ENCODE peak calls at places on chromosome 11, in seven cellular contexts. W is fibroblast of pulmonary artery, T is right lobe of liver, R is ecto neural progenitor cell, X is endothelial cell, O is heart left ventricle, E is HT-29. N is an unnamed sample.

GRCh38 chr11:36458129-36458918 is 51.7 kb downstream of the TRAF6 start:
- DNase-seq in W (no peak), T (no peak), R (no peak), X (no peak), O (no peak), E (no peak), N (no peak)

GRCh38 chr11:77353131-77353530 is 51.6 kb upstream of the GDPD4 start:
- DNase-seq in W (no peak), T (no peak), R (no peak), X (no peak), O (no peak), E (no peak), N (no peak)

GRCh38 chr11:92929168-92930053 is 40.0 kb upstream of the MTNR1B start:
- DNase-seq in W (no peak), T (no peak), R (no peak), X (no peak), O (no peak), E (no peak), N (no peak)

GRCh38 chr11:65487467-65488272 is 11.2 kb upstream of the MALAT1 start:
- DNase-seq in W (peak; percentile 100), T (peak; percentile 96), R (peak; percentile 99), X (peak; percentile 94), O (peak; percentile 99), E (peak; percentile 100), N (peak; percentile 100)

GRCh38 chr11:114738954-114739353 is 60.6 kb downstream of the NXPE2 start:
- DNase-seq in W (peak; percentile 55), T (no peak), R (no peak), X (peak; percentile 37), O (no peak), E (peak; percentile 74), N (no peak)

GRCh38 chr11:19714387-19715363 is 2.0 kb downstream of the NAV2 start:
- DNase-seq in W (peak; percentile 59), T (no peak), R (peak; percentile 56), X (no peak), O (peak; percentile 68), E (no peak), N (peak; percentile 86)

GRCh38 chr11:128196235-128196634 is 391.1 kb downstream of the ETS1 start:
- DNase-seq in W (no peak), T (no peak), R (no peak), X (no peak), O (no peak), E (no peak), N (no peak)

GRCh38 chr11:3156661-3157311 is 8.3 kb downstream of the OSBPL5 start:
- DNase-seq in W (no peak), T (peak; percentile 37), R (no peak), X (no peak), O (peak; percentile 20), E (no peak), N (peak; percentile 16)

GRCh38 chr11:102115557-102115956 is 5.3 kb downstream of the YAP1 start:
- DNase-seq in W (peak; percentile 53), T (no peak), R (no peak), X (no peak), O (no peak), E (peak; percentile 70), N (no peak)

GRCh38 chr11:1181858-1182535 is 24.2 kb downstream of the MUC5AC start:
- DNase-seq in W (no peak), T (no peak), R (no peak), X (no peak), O (no peak), E (no peak), N (no peak)

GRCh38 chr11:67261942-67262681 is 4.2 kb upstream of the GRK2 start:
- DNase-seq in W (no peak), T (peak; percentile 62), R (no peak), X (no peak), O (peak; percentile 24), E (no peak), N (peak; percentile 67)

N was measured in tibial artery.